ENCODE peak calls at places on chromosomes 11 and 22, in six cellular contexts. P is left lung, N is K562, J is lower lobe of right lung, E is NB4, D is AG09309. S is an unnamed sample.

GRCh38 chr11:85682330-85683305 is 3.4 kb downstream of the CCDC89 start:
- DNase-seq in P (peak), N (peak), J (peak), E (no peak), D (no peak), S (no peak)

GRCh38 chr11:45649544-45650165 is 15.8 kb downstream of the CHST1 start:
- DNase-seq in P (no peak), N (no peak), J (no peak), E (no peak), D (no peak), S (no peak)

GRCh38 chr22:29080061-29080975 is 7.5 kb downstream of the KREMEN1 start:
- DNase-seq in P (no peak), N (no peak), J (no peak), E (peak), D (no peak), S (no peak)

GRCh38 chr11:47186937-47187681 is 875 bp upstream of the PACSIN3 start:
- DNase-seq in P (no peak), N (peak), J (peak), E (peak), D (no peak), S (peak)

GRCh38 chr22:22235564-22235963 is 9.0 kb upstream of the VPREB1 start:
- DNase-seq in P (no peak), N (peak), J (no peak), E (peak), D (no peak), S (peak)

GRCh38 chr11:58575377-58576020 is at the start of gene LPXN:
- DNase-seq in P (no peak), N (no peak), J (no peak), E (peak), D (peak), S (no peak)

GRCh38 chr11:37689951-37690350 is 1091.9 kb upstream of the RAG2 start:
- DNase-seq in P (no peak), N (no peak), J (no peak), E (no peak), D (peak), S (no peak)

GRCh38 chr11:75214411-75214821 is 26.2 kb upstream of the TPBGL start:
- DNase-seq in P (peak), N (peak), J (peak), E (peak), D (peak), S (peak)

GRCh38 chr11:1205121-1205986 is 17.5 kb upstream of the MUC5B start:
- DNase-seq in P (no peak), N (peak), J (peak), E (peak), D (no peak), S (no peak)

GRCh38 chr11:2547806-2548205 is 103.0 kb downstream of the KCNQ1 start:
- DNase-seq in P (peak), N (no peak), J (peak), E (no peak), D (no peak), S (no peak)

GRCh38 chr22:42726811-42727210 is 6.1 kb upstream of the A4GALT start:
- DNase-seq in P (no peak), N (no peak), J (no peak), E (no peak), D (no peak), S (no peak)

GRCh38 chr22:29270475-29271271 is 2.6 kb downstream of the EWSR1 start:
- DNase-seq in P (no peak), N (no peak), J (no peak), E (peak), D (peak), S (no peak)

GRCh38 chr22:32325811-32326237 is 31.8 kb upstream of the RFPL3 start:
- DNase-seq in P (no peak), N (no peak), J (no peak), E (no peak), D (no peak), S (no peak)

GRCh38 chr11:27460571-27460970 is 12.0 kb downstream of the LGR4 start:
- DNase-seq in P (no peak), N (no peak), J (no peak), E (no peak), D (no peak), S (no peak)

GRCh38 chr11:70079691-70080090 is 1.6 kb downstream of the ANO1 start:
- DNase-seq in P (no peak), N (no peak), J (no peak), E (no peak), D (no peak), S (no peak)

GRCh38 chr22:36352775-36353507 is 34.8 kb downstream of the MYH9 start:
- DNase-seq in P (no peak), N (no peak), J (peak), E (no peak), D (no peak), S (no peak)

GRCh38 chr11:47148903-47149535 is 27.7 kb downstream of the ARFGAP2 start:
- DNase-seq in P (no peak), N (no peak), J (no peak), E (no peak), D (no peak), S (no peak)

GRCh38 chr11:114586797-114587196 is 8.8 kb downstream of the NXPE4 start:
- DNase-seq in P (no peak), N (no peak), J (no peak), E (no peak), D (no peak), S (no peak)

GRCh38 chr22:45112136-45112879 is 51.4 kb upstream of the NUP50 start:
- DNase-seq in P (no peak), N (no peak), J (no peak), E (no peak), D (no peak), S (no peak)

GRCh38 chr11:122441702-122442092 is 213.8 kb upstream of the UBASH3B start:
- DNase-seq in P (no peak), N (no peak), J (no peak), E (no peak), D (no peak), S (no peak)

GRCh38 chr11:118998822-118999221 is 884 bp downstream of the CENATAC start:
- DNase-seq in P (peak), N (peak), J (no peak), E (no peak), D (peak), S (no peak)

GRCh38 chr11:80993561-80993960 is 1552.7 kb upstream of the TENM4 start:
- DNase-seq in P (no peak), N (no peak), J (no peak), E (no peak), D (no peak), S (no peak)

GRCh38 chr11:107018274-107018901 is at the start of gene GUCY1A2:
- DNase-seq in P (peak), N (no peak), J (peak), E (no peak), D (no peak), S (peak)

GRCh38 chr11:1863352-1864215 is 10.7 kb downstream of the LSP1 start:
- DNase-seq in P (peak), N (peak), J (peak), E (peak), D (peak), S (peak)

GRCh38 chr11:117221775-117222517 is 9.9 kb downstream of the PCSK7 start:
- DNase-seq in P (no peak), N (no peak), J (no peak), E (no peak), D (no peak), S (peak)

GRCh38 chr11:113730887-113731726 is 25.0 kb upstream of the TMPRSS5 start:
- DNase-seq in P (peak), N (peak), J (no peak), E (peak), D (peak), S (peak)

GRCh38 chr11:17439316-17439782 is 37.3 kb downstream of the ABCC8 start:
- DNase-seq in P (peak), N (no peak), J (no peak), E (no peak), D (no peak), S (peak)

GRCh38 chr11:70692131-70692530 is 293.8 kb downstream of the CTTN start:
- DNase-seq in P (no peak), N (no peak), J (no peak), E (no peak), D (no peak), S (no peak)

GRCh38 chr11:73269353-73270088 is 2.6 kb upstream of the P2RY6 start:
- DNase-seq in P (no peak), N (no peak), J (peak), E (no peak), D (no peak), S (peak)

GRCh38 chr11:75031224-75031753 is 42.6 kb downstream of the NEU3 start:
- DNase-seq in P (peak), N (peak), J (no peak), E (no peak), D (peak), S (no peak)

GRCh38 chr11:12193515-12194336 is 83.3 kb downstream of the MICAL2 start:
- DNase-seq in P (no peak), N (no peak), J (no peak), E (no peak), D (no peak), S (no peak)

GRCh38 chr11:2090172-2091111 is 48.7 kb downstream of the IGF2 start:
- DNase-seq in P (no peak), N (no peak), J (peak), E (no peak), D (no peak), S (no peak)

GRCh38 chr11:359181-359714 is 10.1 kb upstream of the B4GALNT4 start:
- DNase-seq in P (no peak), N (peak), J (no peak), E (no peak), D (no peak), S (no peak)

GRCh38 chr11:115092516-115092915 is 411.7 kb downstream of the CADM1 start:
- DNase-seq in P (no peak), N (no peak), J (no peak), E (no peak), D (no peak), S (no peak)

GRCh38 chr11:72925656-72926055 is 111.4 kb downstream of the ATG16L2 start:
- DNase-seq in P (no peak), N (no peak), J (no peak), E (no peak), D (no peak), S (no peak)

GRCh38 chr11:64304032-64304315 is 1.4 kb upstream of the ESRRA start:
- DNase-seq in P (no peak), N (no peak), J (no peak), E (no peak), D (no peak), S (no peak)

GRCh38 chr11:74581954-74582547 is 10.3 kb upstream of the POLD3 start:
- DNase-seq in P (no peak), N (no peak), J (no peak), E (no peak), D (no peak), S (no peak)

DNA sequence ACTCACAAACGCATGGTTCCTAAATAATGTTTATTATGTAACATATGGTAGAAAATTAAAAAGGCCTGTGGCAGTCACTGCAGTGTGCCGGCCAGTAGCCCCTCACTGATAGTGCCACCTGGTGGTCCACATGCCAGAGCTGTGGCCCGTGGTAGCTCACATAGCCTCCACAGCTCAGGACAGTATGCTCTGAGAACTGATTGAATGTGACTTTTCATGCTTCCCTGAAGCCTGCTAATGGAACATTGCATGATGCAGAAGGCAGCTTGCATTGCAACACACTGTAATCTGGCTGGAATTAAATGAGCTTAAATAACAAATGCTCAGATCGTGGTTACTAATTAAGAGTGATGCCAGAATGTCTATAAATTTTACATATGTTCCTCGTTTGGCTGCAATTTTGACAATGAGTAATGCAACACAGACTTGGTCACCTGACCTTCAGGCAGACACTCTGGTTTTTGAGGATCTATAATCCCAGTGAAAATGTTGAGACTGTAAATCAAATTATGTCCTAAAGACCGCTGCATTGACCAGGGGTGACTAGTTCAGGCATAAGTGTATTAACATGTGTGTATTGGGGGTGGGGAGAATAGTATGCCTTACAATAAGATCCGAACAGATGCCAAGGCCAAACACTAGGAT is 566.4 kb downstream of the METTL15 start:
- DNase-seq in P (no peak), N (no peak), J (no peak), E (peak), D (peak), S (peak)
- TF ChIP-seq CTCF in P (no peak), N (no peak), J (no peak), E (peak), D (peak), S (peak)

GRCh38 chr11:43503417-43503816 is 144.7 kb downstream of the TTC17 start:
- DNase-seq in P (no peak), N (no peak), J (no peak), E (peak), D (no peak), S (no peak)
- TF ChIP-seq CTCF in P (no peak), N (peak), J (no peak), E (peak), D (peak), S (no peak)

GRCh38 chr11:42766191-42766590 is 545.6 kb upstream of the API5 start:
- DNase-seq in P (no peak), N (no peak), J (no peak), E (no peak), D (no peak), S (no peak)

GRCh38 chr11:42764936-42765335 is 546.9 kb upstream of the API5 start:
- DNase-seq in P (no peak), N (no peak), J (no peak), E (no peak), D (no peak), S (no peak)

DNA sequence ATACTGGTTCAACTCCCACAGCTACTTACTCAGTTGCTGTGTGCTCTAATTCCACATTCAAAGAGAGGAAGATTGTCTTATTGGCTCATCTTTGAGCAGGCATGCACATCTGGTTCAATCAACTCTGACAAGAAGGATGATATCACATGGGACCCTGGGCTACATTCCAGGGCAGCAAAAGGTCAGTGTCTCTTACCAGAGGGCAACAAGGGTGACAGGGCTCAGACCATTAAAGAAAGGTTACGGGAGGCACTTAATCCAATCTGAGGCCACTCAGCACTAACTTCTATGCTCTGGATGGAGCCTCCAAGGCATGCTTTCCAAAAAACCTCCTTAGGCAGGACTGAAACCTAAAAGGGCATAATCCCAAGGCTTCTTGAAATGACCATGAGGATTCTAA is 549.4 kb upstream of the API5 start:
- DNase-seq in P (no peak), N (no peak), J (no peak), E (no peak), D (no peak), S (peak)
- TF ChIP-seq CTCF in P (no peak), N (no peak), J (no peak), E (no peak), D (no peak), S (no peak)

GRCh38 chr22:43829448-43829821 is 17.3 kb upstream of the EFCAB6 start:
- DNase-seq in P (peak), N (no peak), J (peak), E (no peak), D (no peak), S (no peak)

GRCh38 chr22:43827926-43828710 is 16.0 kb upstream of the EFCAB6 start:
- DNase-seq in P (peak), N (no peak), J (no peak), E (no peak), D (no peak), S (no peak)

GRCh38 chr22:43829904-43830851 is 18.1 kb upstream of the EFCAB6 start:
- DNase-seq in P (peak), N (no peak), J (peak), E (no peak), D (no peak), S (no peak)

GRCh38 chr22:43827336-43827735 is 15.2 kb upstream of the EFCAB6 start:
- DNase-seq in P (no peak), N (no peak), J (no peak), E (no peak), D (no peak), S (no peak)

GRCh38 chr22:43828711-43829447 is 16.8 kb upstream of the EFCAB6 start:
- DNase-seq in P (peak), N (no peak), J (peak), E (peak), D (no peak), S (no peak)
- TF ChIP-seq CTCF in P (no peak), N (no peak), J (no peak), E (no peak), D (peak), S (no peak)

DNA sequence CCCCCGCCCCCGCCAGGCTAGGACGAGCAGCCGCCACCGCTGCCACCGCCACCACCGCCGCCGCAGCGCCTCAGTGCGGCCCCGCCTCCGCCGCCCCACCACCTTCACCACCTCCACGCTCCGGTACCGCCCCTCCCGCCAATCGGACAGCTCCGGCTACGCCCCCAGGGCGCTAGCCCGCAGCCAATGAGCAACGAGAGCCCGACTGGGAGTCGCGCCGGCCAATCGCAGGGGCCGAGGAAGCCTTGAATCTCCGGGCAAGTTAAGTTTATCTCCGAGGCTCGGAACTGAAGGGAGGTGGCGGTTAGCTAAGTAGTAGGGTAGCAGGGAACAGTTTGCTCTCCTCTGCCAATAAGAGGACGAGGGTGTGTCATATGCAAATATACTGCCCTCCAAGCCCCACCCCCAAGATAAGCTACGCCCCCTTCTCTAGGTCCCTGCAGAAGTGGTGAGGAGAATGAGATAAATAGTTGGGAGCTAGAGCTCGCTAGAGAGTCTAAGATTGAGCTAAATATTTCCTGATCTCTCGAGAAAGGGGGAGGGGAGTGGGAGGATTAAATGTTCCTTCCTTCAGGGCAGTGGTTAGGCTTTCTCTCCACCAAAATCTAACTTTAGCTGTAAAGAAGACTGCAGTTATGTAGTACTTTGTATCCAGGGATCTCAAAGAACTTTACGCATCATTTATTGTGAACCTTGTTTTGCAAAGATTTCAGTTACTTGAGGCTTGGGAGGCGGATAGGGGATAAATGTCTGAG is at the start of gene SESN3:
- DNase-seq in P (peak), N (peak), J (peak), E (peak), D (peak), S (peak)
- TF ChIP-seq CTCF in P (no peak), N (no peak), J (no peak), E (peak), D (no peak), S (no peak)

GRCh38 chr11:65391007-65391406 is 4.6 kb downstream of the FRMD8 start:
- DNase-seq in P (no peak), N (no peak), J (no peak), E (no peak), D (no peak), S (no peak)
- TF ChIP-seq CTCF in P (no peak), N (no peak), J (no peak), E (no peak), D (no peak), S (no peak)

S was measured in nephron progenitor cell.